ENCODE peak calls at places on chromosomes 2 and 18, in five cellular contexts. J is HepG2, I is SK-N-SH, T is K562, P is GM12878. C is an unnamed sample. For H3K27me3, the result is how much of the 10 kb centered on the place peaks cover.

GRCh38 chr2:111120253-111121027 is at the start of gene BCL2L11:
- DNase-seq in J (peak), I (peak), T (peak), P (no peak), C (peak)

GRCh38 chr2:96690306-96691021 is 47.9 kb downstream of the FER1L5 start:
- DNase-seq in J (no peak), I (no peak), T (no peak), P (no peak), C (no peak)

GRCh38 chr18:34773961-34774754 is 64.1 kb downstream of the DTNA start:
- DNase-seq in J (no peak), I (peak), T (no peak), P (no peak), C (no peak)

GRCh38 chr18:69787825-69788547 is 159.7 kb downstream of the CD226 start:
- DNase-seq in J (peak), I (no peak), T (no peak), P (no peak), C (peak)

GRCh38 chr2:174485763-174486613 is 841 bp downstream of the GPR155 start:
- DNase-seq in J (no peak), I (peak), T (peak), P (no peak), C (no peak)

GRCh38 chr2:224222320-224222719 is 179.6 kb downstream of the FAM124B start:
- DNase-seq in J (no peak), I (no peak), T (no peak), P (no peak), C (no peak)

GRCh38 chr2:9782197-9782719 is 61.0 kb upstream of the TAF1B start:
- DNase-seq in J (no peak), I (no peak), T (no peak), P (no peak), C (no peak)

GRCh38 chr2:119846021-119846420 is 86.3 kb downstream of the PTPN4 start:
- DNase-seq in J (no peak), I (no peak), T (no peak), P (no peak), C (no peak)

GRCh38 chr18:44238449-44238848 is 442.2 kb upstream of the SETBP1 start:
- DNase-seq in J (no peak), I (no peak), T (no peak), P (no peak), C (no peak)

GRCh38 chr2:217168396-217168795 is 308.5 kb upstream of the TNP1 start:
- DNase-seq in J (no peak), I (no peak), T (no peak), P (no peak), C (no peak)

GRCh38 chr2:119116411-119117295 is 41.9 kb downstream of the C1QL2 start:
- DNase-seq in J (no peak), I (no peak), T (no peak), P (no peak), C (no peak)

GRCh38 chr2:26172866-26173595 is at the start of gene GAREM2:
- DNase-seq in J (no peak), I (peak), T (peak), P (no peak), C (no peak)

GRCh38 chr18:79387214-79387613 is 8.5 kb upstream of the NFATC1 start:
- DNase-seq in J (no peak), I (no peak), T (no peak), P (no peak), C (no peak)

GRCh38 chr2:211157856-211158463 is 601.6 kb downstream of the CPS1 start:
- DNase-seq in J (peak), I (peak), T (peak), P (peak), C (peak)

GRCh38 chr18:75489493-75490190 is 62.1 kb upstream of the SMIM21 start:
- DNase-seq in J (peak), I (no peak), T (no peak), P (no peak), C (no peak)

GRCh38 chr18:75497576-75497975 is 70.1 kb upstream of the SMIM21 start:
- DNase-seq in J (no peak), I (no peak), T (no peak), P (no peak), C (no peak)

GRCh38 chr18:75491361-75491760 is 63.9 kb upstream of the SMIM21 start:
- DNase-seq in J (no peak), I (no peak), T (no peak), P (no peak), C (no peak)

GRCh38 chr18:75496151-75496550 is 68.6 kb upstream of the SMIM21 start:
- DNase-seq in J (no peak), I (no peak), T (no peak), P (no peak), C (no peak)

DNA sequence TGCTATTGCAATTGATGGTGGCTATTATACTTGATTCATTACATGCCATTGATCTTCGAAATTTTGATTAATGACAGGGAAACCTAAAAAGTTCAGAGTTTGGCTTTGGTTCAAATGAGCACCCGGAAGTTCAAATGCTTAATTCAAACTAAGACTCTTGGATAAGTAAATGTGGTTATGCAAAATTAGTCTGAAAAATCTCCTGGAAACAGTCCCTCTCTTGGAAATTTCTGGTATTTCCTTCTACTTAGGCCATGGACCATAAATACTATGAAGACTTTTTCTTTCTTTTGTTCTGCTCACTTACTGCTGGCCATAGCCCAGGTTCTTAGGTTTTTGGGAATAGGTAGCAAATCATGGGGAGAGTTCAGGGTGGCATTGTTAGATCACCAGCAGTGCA is 65.4 kb upstream of the SMIM21 start:
- DNase-seq in J (no peak), I (no peak), T (no peak), P (no peak), C (no peak)
- TF ChIP-seq REST in J (no peak), I (no peak), T (no peak), P (no peak), C (no peak)

GRCh38 chr2:109060496-109060895 is 68.5 kb upstream of the SH3RF3 start:
- DNase-seq in J (no peak), I (no peak), T (no peak), P (no peak), C (no peak)

GRCh38 chr2:109062558-109063325 is 66.3 kb upstream of the SH3RF3 start:
- DNase-seq in J (no peak), I (no peak), T (no peak), P (no peak), C (no peak)

GRCh38 chr2:109063326-109063670 is 65.7 kb upstream of the SH3RF3 start:
- DNase-seq in J (no peak), I (no peak), T (no peak), P (no peak), C (peak)

GRCh38 chr2:109059474-109060165 is 69.4 kb upstream of the SH3RF3 start:
- DNase-seq in J (no peak), I (peak), T (no peak), P (no peak), C (no peak)

DNA sequence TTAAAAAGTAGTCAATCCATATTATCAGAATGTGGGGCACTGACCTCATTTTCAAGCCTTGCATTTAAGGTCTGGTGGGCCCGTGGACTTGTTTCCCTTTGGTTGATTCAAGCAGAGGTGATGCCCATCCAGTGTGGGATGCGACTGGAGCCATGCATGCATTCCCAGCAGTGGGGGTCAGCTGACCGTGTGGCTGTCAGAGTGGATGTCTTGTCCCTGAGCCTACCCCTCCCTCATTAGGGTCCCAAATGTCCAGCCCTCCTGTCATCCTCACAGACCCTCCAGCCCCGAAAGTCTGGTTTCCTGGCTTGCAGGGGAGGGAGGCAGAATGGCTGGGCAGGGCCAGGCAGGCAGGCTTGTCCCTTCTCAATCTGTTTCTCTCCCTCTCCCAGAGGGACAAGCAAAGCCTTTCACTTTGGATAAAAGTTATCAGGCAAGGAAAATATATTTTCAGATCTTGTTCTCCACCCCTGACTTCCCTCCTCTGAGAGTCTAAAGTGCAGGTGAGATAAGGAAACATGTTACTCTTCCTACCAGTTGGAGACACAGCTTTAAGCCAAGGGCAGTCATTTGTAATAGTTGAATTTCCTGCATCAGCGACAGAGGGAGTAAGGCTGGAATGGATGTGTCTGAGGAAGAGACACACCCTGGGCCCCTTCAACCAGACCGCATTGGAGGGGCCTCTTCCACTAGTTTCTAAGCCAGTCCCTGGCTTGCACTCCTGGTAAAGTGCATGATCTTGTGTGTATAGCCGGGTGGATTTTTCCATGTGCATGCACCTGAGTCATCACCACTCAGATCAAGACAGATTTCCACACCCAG is 67.1 kb upstream of the SH3RF3 start:
- DNase-seq in J (no peak), I (no peak), T (no peak), P (no peak), C (no peak)
- H3K27me3 ChIP-seq in J (under half), I (under half), T (under half), P (under half), C (under half)

GRCh38 chr2:29502452-29502851 is 387.2 kb downstream of the CLIP4 start:
- DNase-seq in J (no peak), I (no peak), T (no peak), P (no peak), C (no peak)
- TF ChIP-seq GABPA in J (no peak), I (no peak), T (no peak), P (no peak), C (no peak)

GRCh38 chr18:76613058-76613457 is 118.0 kb upstream of the ZNF516 start:
- DNase-seq in J (no peak), I (no peak), T (no peak), P (no peak), C (no peak)
- TF ChIP-seq REST in J (no peak), I (no peak), T (no peak), P (no peak), C (no peak)

GRCh38 chr2:69007603-69008002 is 5.4 kb upstream of the ANTXR1 start:
- DNase-seq in J (no peak), I (no peak), T (no peak), P (no peak), C (no peak)

GRCh38 chr2:69012310-69013122 is 463 bp upstream of the ANTXR1 start:
- DNase-seq in J (peak), I (peak), T (peak), P (no peak), C (peak)

GRCh38 chr2:69011611-69012157 is 1.3 kb upstream of the ANTXR1 start:
- DNase-seq in J (peak), I (peak), T (no peak), P (no peak), C (no peak)

GRCh38 chr2:69013123-69013836 is at the start of gene ANTXR1:
- DNase-seq in J (peak), I (peak), T (no peak), P (no peak), C (no peak)

GRCh38 chr2:69010437-69011194 is 2.4 kb upstream of the ANTXR1 start:
- DNase-seq in J (no peak), I (no peak), T (no peak), P (no peak), C (no peak)
- H3K27me3 ChIP-seq in J (under half), I (under half), T (under half), P (under half), C (under half)

GRCh38 chr2:227813562-227814353 is at the start of gene CCL20:
- DNase-seq in J (peak), I (no peak), T (no peak), P (no peak), C (no peak)
- TF ChIP-seq GABPA in J (no peak), I (no peak), T (no peak), P (no peak), C (no peak)

GRCh38 chr2:3727397-3728045 is 24.1 kb downstream of the DCDC2C start:
- DNase-seq in J (no peak), I (no peak), T (no peak), P (no peak), C (no peak)
- TF ChIP-seq REST in J (no peak), I (no peak), T (no peak), P (no peak), C (no peak)

GRCh38 chr18:48158721-48159120 is 228.3 kb upstream of the SMAD2 start:
- DNase-seq in J (no peak), I (no peak), T (no peak), P (no peak), C (no peak)
- H3K27me3 ChIP-seq in J (under half), I (under half), T (under half), P (under half), C (under half)